ENCODE peak calls at places on chromosomes 3 and 15, in five cellular contexts. R is COR-L47, C is adipocyte, Q is MV-4-11, N is cortex of kidney. O is an unnamed sample.

GRCh38 chr3:184177767-184178306 is 3.2 kb downstream of the AP2M1 start:
- DNase-seq in R (no peak), C (no peak), Q (no peak), N (no peak), O (no peak)

GRCh38 chr3:28068342-28068741 is 173.1 kb upstream of the CMC1 start:
- DNase-seq in R (no peak), C (no peak), Q (no peak), N (no peak), O (no peak)

GRCh38 chr3:23928525-23928924 is 11.6 kb downstream of the RPL15 start:
- DNase-seq in R (no peak), C (no peak), Q (peak), N (no peak), O (no peak)

GRCh38 chr3:124885466-124886167 is 1.5 kb downstream of the ITGB5 start:
- DNase-seq in R (no peak), C (peak), Q (no peak), N (no peak), O (no peak)

GRCh38 chr15:98795980-98796379 is 147.6 kb downstream of the IGF1R start:
- DNase-seq in R (no peak), C (no peak), Q (no peak), N (no peak), O (no peak)

GRCh38 chr15:46251873-46252272 is 617.0 kb downstream of the SQOR start:
- DNase-seq in R (peak), C (no peak), Q (no peak), N (no peak), O (peak)

GRCh38 chr3:133937756-133938601 is 42.3 kb upstream of the RAB6B start:
- DNase-seq in R (no peak), C (peak), Q (no peak), N (no peak), O (no peak)

GRCh38 chr3:5391226-5391625 is 203.7 kb downstream of the EDEM1 start:
- DNase-seq in R (no peak), C (no peak), Q (no peak), N (no peak), O (no peak)

GRCh38 chr3:45960289-45960688 is 17.0 kb downstream of the CXCR6 start:
- DNase-seq in R (no peak), C (no peak), Q (no peak), N (no peak), O (no peak)

GRCh38 chr3:88767746-88768145 is 339.7 kb upstream of the EPHA3 start:
- DNase-seq in R (no peak), C (no peak), Q (no peak), N (no peak), O (no peak)

GRCh38 chr3:131796558-131796957 is 238.3 kb downstream of the CPNE4 start:
- DNase-seq in R (no peak), C (no peak), Q (peak), N (no peak), O (no peak)

GRCh38 chr3:78846688-78847087 is 921.1 kb downstream of the ROBO1 start:
- DNase-seq in R (no peak), C (peak), Q (no peak), N (no peak), O (no peak)

GRCh38 chr3:49553320-49553689 is 972 bp upstream of the BSN start:
- DNase-seq in R (no peak), C (peak), Q (peak), N (no peak), O (no peak)

GRCh38 chr3:117252208-117252607 is 542.6 kb downstream of the TUSC7 start:
- DNase-seq in R (no peak), C (peak), Q (no peak), N (no peak), O (no peak)

GRCh38 chr3:48222616-48223513 is at the start of gene CAMP:
- DNase-seq in R (peak), C (peak), Q (peak), N (no peak), O (no peak)

GRCh38 chr3:161409069-161409468 is 37.8 kb upstream of the SPTSSB start:
- DNase-seq in R (peak), C (peak), Q (peak), N (no peak), O (no peak)

GRCh38 chr15:76986743-76987142 is 8.2 kb upstream of the PSTPIP1 start:
- DNase-seq in R (no peak), C (no peak), Q (no peak), N (no peak), O (no peak)

GRCh38 chr3:157333551-157333991 is 103.1 kb upstream of the PTX3 start:
- DNase-seq in R (no peak), C (peak), Q (no peak), N (no peak), O (no peak)

GRCh38 chr15:38605744-38606143 is 41.1 kb upstream of the RASGRP1 start:
- DNase-seq in R (no peak), C (no peak), Q (no peak), N (no peak), O (no peak)

GRCh38 chr3:160564949-160565441 is 376 bp downstream of the KPNA4 start:
- DNase-seq in R (peak), C (peak), Q (no peak), N (no peak), O (peak)

GRCh38 chr15:86849563-86849962 is 769.9 kb downstream of the AGBL1 start:
- DNase-seq in R (no peak), C (no peak), Q (no peak), N (no peak), O (no peak)

GRCh38 chr15:39918688-39919385 is 1.2 kb downstream of the GPR176 start:
- DNase-seq in R (no peak), C (peak), Q (no peak), N (no peak), O (no peak)

GRCh38 chr3:45402138-45402537 is 13.8 kb downstream of the LARS2 start:
- DNase-seq in R (no peak), C (no peak), Q (no peak), N (no peak), O (no peak)

GRCh38 chr3:132916096-132916495 is 122.1 kb upstream of the TMEM108 start:
- DNase-seq in R (no peak), C (no peak), Q (no peak), N (no peak), O (no peak)

GRCh38 chr15:65777053-65777452 is 15.0 kb downstream of the DENND4A start:
- DNase-seq in R (no peak), C (no peak), Q (peak), N (no peak), O (no peak)

GRCh38 chr3:195462308-195462610 is 19.4 kb upstream of the ACAP2 start:
- DNase-seq in R (no peak), C (no peak), Q (no peak), N (no peak), O (no peak)

GRCh38 chr3:141426404-141427034 is 58.2 kb downstream of the ZBTB38 start:
- DNase-seq in R (no peak), C (peak), Q (no peak), N (no peak), O (no peak)

GRCh38 chr3:170414202-170414663 is 4.4 kb upstream of the CLDN11 start:
- DNase-seq in R (peak), C (peak), Q (peak), N (no peak), O (peak)

GRCh38 chr3:139355937-139356336 is 12.1 kb downstream of the MRPS22 start:
- DNase-seq in R (no peak), C (no peak), Q (no peak), N (no peak), O (no peak)

GRCh38 chr3:12947504-12948369 is 106.4 kb upstream of the RPL32 start:
- DNase-seq in R (no peak), C (peak), Q (peak), N (no peak), O (no peak)

GRCh38 chr15:62071711-62072308 is 5.0 kb downstream of the C2CD4A start:
- DNase-seq in R (no peak), C (peak), Q (peak), N (no peak), O (peak)

GRCh38 chr3:196354151-196354550 is 16.0 kb upstream of the TM4SF19 start:
- DNase-seq in R (no peak), C (no peak), Q (no peak), N (no peak), O (no peak)

GRCh38 chr3:168040624-168041208 is 55.0 kb downstream of the GOLIM4 start:
- DNase-seq in R (peak), C (peak), Q (peak), N (no peak), O (peak)

GRCh38 chr3:177134166-177134565 is 63.1 kb downstream of the TBL1XR1 start:
- DNase-seq in R (no peak), C (no peak), Q (no peak), N (no peak), O (no peak)

O was measured in NCI-H774.